ENCODE peak calls at places on chromosome 15, in ten cellular contexts. One of them, this sample, is unnamed.

GRCh38 chr15:78308422-78309021 is 9.1 kb upstream of the SKIC8 start:
- DNase-seq in OCI-LY7: peak
- DNase-seq in fibroblast of pulmonary artery: peak
- DNase-seq in activated naive CD4-positive, alpha-beta T cell: no peak
- DNase-seq in activated CD4-positive, alpha-beta T cell treated with anti-CD3 and anti-CD28 coated beads for 48 hours: peak
- DNase-seq in activated CD4-positive, CD25-positive, alpha-beta regulatory T cell treated with anti-CD3 and anti-CD28 coated beads, Interleukin-2, amount 50 U/mL, for 72 hours: peak
- DNase-seq in stimulated activated CD8-positive, alpha-beta memory T cell treated with anti-CD3 and anti-CD28 coated beads, Interleukin-7, amount 100 ng/mL, for 4 hours: no peak
- DNase-seq in HAP-1: peak
- DNase-seq in GM04503: no peak
- DNase-seq in effector CD4-positive, alpha-beta T cell: no peak
- DNase-seq in this sample: peak

GRCh38 chr15:50148362-50148963 is 29.4 kb upstream of the ATP8B4 start:
- DNase-seq in HAP-1: peak
- DNase-seq in activated naive CD4-positive, alpha-beta T cell: no peak
- DNase-seq in OCI-LY7: peak
- DNase-seq in activated CD4-positive, alpha-beta T cell treated with anti-CD3 and anti-CD28 coated beads for 48 hours: no peak
- DNase-seq in GM04503: peak
- DNase-seq in stimulated activated CD8-positive, alpha-beta memory T cell treated with anti-CD3 and anti-CD28 coated beads, Interleukin-7, amount 100 ng/mL, for 4 hours: no peak
- DNase-seq in fibroblast of pulmonary artery: peak
- DNase-seq in effector CD4-positive, alpha-beta T cell: no peak
- DNase-seq in activated CD4-positive, CD25-positive, alpha-beta regulatory T cell treated with anti-CD3 and anti-CD28 coated beads, Interleukin-2, amount 50 U/mL, for 72 hours: no peak
- DNase-seq in this sample: no peak

GRCh38 chr15:72482275-72482674 is 8.1 kb downstream of the ARIH1 start:
- DNase-seq in OCI-LY7: no peak
- DNase-seq in activated CD4-positive, alpha-beta T cell treated with anti-CD3 and anti-CD28 coated beads for 48 hours: no peak
- DNase-seq in fibroblast of pulmonary artery: no peak
- DNase-seq in activated CD4-positive, CD25-positive, alpha-beta regulatory T cell treated with anti-CD3 and anti-CD28 coated beads, Interleukin-2, amount 50 U/mL, for 72 hours: no peak
- DNase-seq in GM04503: no peak
- DNase-seq in HAP-1: no peak
- DNase-seq in activated naive CD4-positive, alpha-beta T cell: no peak
- DNase-seq in effector CD4-positive, alpha-beta T cell: no peak
- DNase-seq in stimulated activated CD8-positive, alpha-beta memory T cell treated with anti-CD3 and anti-CD28 coated beads, Interleukin-7, amount 100 ng/mL, for 4 hours: no peak
- DNase-seq in this sample: no peak

GRCh38 chr15:33226559-33227181 is 32.2 kb upstream of the FMN1 start:
- DNase-seq in HAP-1: peak
- DNase-seq in OCI-LY7: peak
- DNase-seq in stimulated activated CD8-positive, alpha-beta memory T cell treated with anti-CD3 and anti-CD28 coated beads, Interleukin-7, amount 100 ng/mL, for 4 hours: peak
- DNase-seq in fibroblast of pulmonary artery: no peak
- DNase-seq in effector CD4-positive, alpha-beta T cell: no peak
- DNase-seq in activated naive CD4-positive, alpha-beta T cell: no peak
- DNase-seq in GM04503: no peak
- DNase-seq in activated CD4-positive, CD25-positive, alpha-beta regulatory T cell treated with anti-CD3 and anti-CD28 coated beads, Interleukin-2, amount 50 U/mL, for 72 hours: no peak
- DNase-seq in activated CD4-positive, alpha-beta T cell treated with anti-CD3 and anti-CD28 coated beads for 48 hours: peak
- DNase-seq in this sample: peak

GRCh38 chr15:98776607-98777281 is 128.4 kb downstream of the IGF1R start:
- DNase-seq in activated naive CD4-positive, alpha-beta T cell: no peak
- DNase-seq in stimulated activated CD8-positive, alpha-beta memory T cell treated with anti-CD3 and anti-CD28 coated beads, Interleukin-7, amount 100 ng/mL, for 4 hours: no peak
- DNase-seq in effector CD4-positive, alpha-beta T cell: no peak
- DNase-seq in HAP-1: peak
- DNase-seq in OCI-LY7: no peak
- DNase-seq in activated CD4-positive, CD25-positive, alpha-beta regulatory T cell treated with anti-CD3 and anti-CD28 coated beads, Interleukin-2, amount 50 U/mL, for 72 hours: no peak
- DNase-seq in activated CD4-positive, alpha-beta T cell treated with anti-CD3 and anti-CD28 coated beads for 48 hours: peak
- DNase-seq in GM04503: peak
- DNase-seq in fibroblast of pulmonary artery: peak
- DNase-seq in this sample: peak

GRCh38 chr15:66046751-66047150 is 177.5 kb downstream of the RAB11A start:
- DNase-seq in GM04503: no peak
- DNase-seq in stimulated activated CD8-positive, alpha-beta memory T cell treated with anti-CD3 and anti-CD28 coated beads, Interleukin-7, amount 100 ng/mL, for 4 hours: no peak
- DNase-seq in HAP-1: no peak
- DNase-seq in activated CD4-positive, CD25-positive, alpha-beta regulatory T cell treated with anti-CD3 and anti-CD28 coated beads, Interleukin-2, amount 50 U/mL, for 72 hours: no peak
- DNase-seq in effector CD4-positive, alpha-beta T cell: no peak
- DNase-seq in activated naive CD4-positive, alpha-beta T cell: no peak
- DNase-seq in activated CD4-positive, alpha-beta T cell treated with anti-CD3 and anti-CD28 coated beads for 48 hours: no peak
- DNase-seq in OCI-LY7: peak
- DNase-seq in fibroblast of pulmonary artery: no peak
- DNase-seq in this sample: no peak

GRCh38 chr15:52379395-52380111 is 83.9 kb upstream of the MYO5C start:
- DNase-seq in effector CD4-positive, alpha-beta T cell: no peak
- DNase-seq in GM04503: no peak
- DNase-seq in stimulated activated CD8-positive, alpha-beta memory T cell treated with anti-CD3 and anti-CD28 coated beads, Interleukin-7, amount 100 ng/mL, for 4 hours: no peak
- DNase-seq in OCI-LY7: no peak
- DNase-seq in HAP-1: no peak
- DNase-seq in activated CD4-positive, alpha-beta T cell treated with anti-CD3 and anti-CD28 coated beads for 48 hours: peak
- DNase-seq in fibroblast of pulmonary artery: no peak
- DNase-seq in activated CD4-positive, CD25-positive, alpha-beta regulatory T cell treated with anti-CD3 and anti-CD28 coated beads, Interleukin-2, amount 50 U/mL, for 72 hours: no peak
- DNase-seq in activated naive CD4-positive, alpha-beta T cell: no peak
- DNase-seq in this sample: peak

GRCh38 chr15:78209646-78210348 is 24.6 kb downstream of the ACSBG1 start:
- DNase-seq in activated naive CD4-positive, alpha-beta T cell: no peak
- DNase-seq in GM04503: no peak
- DNase-seq in HAP-1: peak
- DNase-seq in activated CD4-positive, CD25-positive, alpha-beta regulatory T cell treated with anti-CD3 and anti-CD28 coated beads, Interleukin-2, amount 50 U/mL, for 72 hours: peak
- DNase-seq in activated CD4-positive, alpha-beta T cell treated with anti-CD3 and anti-CD28 coated beads for 48 hours: no peak
- DNase-seq in fibroblast of pulmonary artery: no peak
- DNase-seq in effector CD4-positive, alpha-beta T cell: no peak
- DNase-seq in stimulated activated CD8-positive, alpha-beta memory T cell treated with anti-CD3 and anti-CD28 coated beads, Interleukin-7, amount 100 ng/mL, for 4 hours: no peak
- DNase-seq in OCI-LY7: no peak
- DNase-seq in this sample: no peak

GRCh38 chr15:68694111-68694510 is 115.3 kb downstream of the CORO2B start:
- DNase-seq in activated naive CD4-positive, alpha-beta T cell: no peak
- DNase-seq in fibroblast of pulmonary artery: no peak
- DNase-seq in activated CD4-positive, alpha-beta T cell treated with anti-CD3 and anti-CD28 coated beads for 48 hours: no peak
- DNase-seq in HAP-1: no peak
- DNase-seq in OCI-LY7: no peak
- DNase-seq in effector CD4-positive, alpha-beta T cell: no peak
- DNase-seq in activated CD4-positive, CD25-positive, alpha-beta regulatory T cell treated with anti-CD3 and anti-CD28 coated beads, Interleukin-2, amount 50 U/mL, for 72 hours: no peak
- DNase-seq in GM04503: no peak
- DNase-seq in stimulated activated CD8-positive, alpha-beta memory T cell treated with anti-CD3 and anti-CD28 coated beads, Interleukin-7, amount 100 ng/mL, for 4 hours: no peak
- DNase-seq in this sample: no peak

GRCh38 chr15:29734917-29735572 is 87.2 kb downstream of the TJP1 start:
- DNase-seq in activated naive CD4-positive, alpha-beta T cell: no peak
- DNase-seq in stimulated activated CD8-positive, alpha-beta memory T cell treated with anti-CD3 and anti-CD28 coated beads, Interleukin-7, amount 100 ng/mL, for 4 hours: no peak
- DNase-seq in activated CD4-positive, CD25-positive, alpha-beta regulatory T cell treated with anti-CD3 and anti-CD28 coated beads, Interleukin-2, amount 50 U/mL, for 72 hours: no peak
- DNase-seq in effector CD4-positive, alpha-beta T cell: no peak
- DNase-seq in activated CD4-positive, alpha-beta T cell treated with anti-CD3 and anti-CD28 coated beads for 48 hours: no peak
- DNase-seq in OCI-LY7: no peak
- DNase-seq in HAP-1: peak
- DNase-seq in GM04503: no peak
- DNase-seq in fibroblast of pulmonary artery: no peak
- DNase-seq in this sample: no peak

GRCh38 chr15:45903283-45903682 is 268.5 kb downstream of the SQOR start:
- DNase-seq in OCI-LY7: no peak
- DNase-seq in activated naive CD4-positive, alpha-beta T cell: no peak
- DNase-seq in HAP-1: no peak
- DNase-seq in fibroblast of pulmonary artery: peak
- DNase-seq in GM04503: no peak
- DNase-seq in activated CD4-positive, alpha-beta T cell treated with anti-CD3 and anti-CD28 coated beads for 48 hours: no peak
- DNase-seq in activated CD4-positive, CD25-positive, alpha-beta regulatory T cell treated with anti-CD3 and anti-CD28 coated beads, Interleukin-2, amount 50 U/mL, for 72 hours: no peak
- DNase-seq in effector CD4-positive, alpha-beta T cell: no peak
- DNase-seq in stimulated activated CD8-positive, alpha-beta memory T cell treated with anti-CD3 and anti-CD28 coated beads, Interleukin-7, amount 100 ng/mL, for 4 hours: no peak
- DNase-seq in this sample: no peak

GRCh38 chr15:70101459-70102113 is 3.9 kb upstream of the TLE3 start:
- DNase-seq in fibroblast of pulmonary artery: peak
- DNase-seq in GM04503: peak
- DNase-seq in HAP-1: peak
- DNase-seq in OCI-LY7: peak
- DNase-seq in stimulated activated CD8-positive, alpha-beta memory T cell treated with anti-CD3 and anti-CD28 coated beads, Interleukin-7, amount 100 ng/mL, for 4 hours: no peak
- DNase-seq in effector CD4-positive, alpha-beta T cell: no peak
- DNase-seq in activated CD4-positive, alpha-beta T cell treated with anti-CD3 and anti-CD28 coated beads for 48 hours: no peak
- DNase-seq in activated naive CD4-positive, alpha-beta T cell: no peak
- DNase-seq in activated CD4-positive, CD25-positive, alpha-beta regulatory T cell treated with anti-CD3 and anti-CD28 coated beads, Interleukin-2, amount 50 U/mL, for 72 hours: no peak
- DNase-seq in this sample: no peak

GRCh38 chr15:67331676-67332075 is 77.1 kb downstream of the IQCH start:
- DNase-seq in GM04503: peak
- DNase-seq in fibroblast of pulmonary artery: no peak
- DNase-seq in activated CD4-positive, alpha-beta T cell treated with anti-CD3 and anti-CD28 coated beads for 48 hours: no peak
- DNase-seq in OCI-LY7: no peak
- DNase-seq in activated naive CD4-positive, alpha-beta T cell: no peak
- DNase-seq in stimulated activated CD8-positive, alpha-beta memory T cell treated with anti-CD3 and anti-CD28 coated beads, Interleukin-7, amount 100 ng/mL, for 4 hours: no peak
- DNase-seq in activated CD4-positive, CD25-positive, alpha-beta regulatory T cell treated with anti-CD3 and anti-CD28 coated beads, Interleukin-2, amount 50 U/mL, for 72 hours: no peak
- DNase-seq in effector CD4-positive, alpha-beta T cell: no peak
- DNase-seq in HAP-1: no peak
- DNase-seq in this sample: no peak

GRCh38 chr15:75446146-75446545 is 5.3 kb downstream of the SIN3A start:
- DNase-seq in activated CD4-positive, CD25-positive, alpha-beta regulatory T cell treated with anti-CD3 and anti-CD28 coated beads, Interleukin-2, amount 50 U/mL, for 72 hours: no peak
- DNase-seq in effector CD4-positive, alpha-beta T cell: no peak
- DNase-seq in activated naive CD4-positive, alpha-beta T cell: no peak
- DNase-seq in activated CD4-positive, alpha-beta T cell treated with anti-CD3 and anti-CD28 coated beads for 48 hours: peak
- DNase-seq in fibroblast of pulmonary artery: no peak
- DNase-seq in HAP-1: no peak
- DNase-seq in OCI-LY7: peak
- DNase-seq in GM04503: no peak
- DNase-seq in stimulated activated CD8-positive, alpha-beta memory T cell treated with anti-CD3 and anti-CD28 coated beads, Interleukin-7, amount 100 ng/mL, for 4 hours: no peak
- DNase-seq in this sample: peak

GRCh38 chr15:43777293-43777819 is 590 bp upstream of the ELL3 start:
- DNase-seq in HAP-1: peak
- DNase-seq in GM04503: no peak
- DNase-seq in activated CD4-positive, alpha-beta T cell treated with anti-CD3 and anti-CD28 coated beads for 48 hours: peak
- DNase-seq in stimulated activated CD8-positive, alpha-beta memory T cell treated with anti-CD3 and anti-CD28 coated beads, Interleukin-7, amount 100 ng/mL, for 4 hours: peak
- DNase-seq in activated CD4-positive, CD25-positive, alpha-beta regulatory T cell treated with anti-CD3 and anti-CD28 coated beads, Interleukin-2, amount 50 U/mL, for 72 hours: peak
- DNase-seq in effector CD4-positive, alpha-beta T cell: peak
- DNase-seq in fibroblast of pulmonary artery: peak
- DNase-seq in OCI-LY7: peak
- DNase-seq in activated naive CD4-positive, alpha-beta T cell: peak
- DNase-seq in this sample: peak

GRCh38 chr15:64460737-64461576 is 579 bp downstream of the ZNF609 start:
- DNase-seq in HAP-1: peak
- DNase-seq in activated CD4-positive, alpha-beta T cell treated with anti-CD3 and anti-CD28 coated beads for 48 hours: peak
- DNase-seq in stimulated activated CD8-positive, alpha-beta memory T cell treated with anti-CD3 and anti-CD28 coated beads, Interleukin-7, amount 100 ng/mL, for 4 hours: no peak
- DNase-seq in GM04503: peak
- DNase-seq in effector CD4-positive, alpha-beta T cell: peak
- DNase-seq in activated CD4-positive, CD25-positive, alpha-beta regulatory T cell treated with anti-CD3 and anti-CD28 coated beads, Interleukin-2, amount 50 U/mL, for 72 hours: peak
- DNase-seq in fibroblast of pulmonary artery: peak
- DNase-seq in OCI-LY7: peak
- DNase-seq in activated naive CD4-positive, alpha-beta T cell: peak
- DNase-seq in this sample: peak

GRCh38 chr15:58703610-58704009 is 45.9 kb downstream of the ADAM10 start:
- DNase-seq in effector CD4-positive, alpha-beta T cell: no peak
- DNase-seq in HAP-1: no peak
- DNase-seq in fibroblast of pulmonary artery: no peak
- DNase-seq in activated naive CD4-positive, alpha-beta T cell: no peak
- DNase-seq in activated CD4-positive, alpha-beta T cell treated with anti-CD3 and anti-CD28 coated beads for 48 hours: no peak
- DNase-seq in OCI-LY7: no peak
- DNase-seq in activated CD4-positive, CD25-positive, alpha-beta regulatory T cell treated with anti-CD3 and anti-CD28 coated beads, Interleukin-2, amount 50 U/mL, for 72 hours: no peak
- DNase-seq in GM04503: no peak
- DNase-seq in stimulated activated CD8-positive, alpha-beta memory T cell treated with anti-CD3 and anti-CD28 coated beads, Interleukin-7, amount 100 ng/mL, for 4 hours: no peak
- DNase-seq in this sample: no peak

GRCh38 chr15:27826411-27826810 is 272.7 kb downstream of the OCA2 start:
- DNase-seq in effector CD4-positive, alpha-beta T cell: no peak
- DNase-seq in GM04503: no peak
- DNase-seq in activated naive CD4-positive, alpha-beta T cell: no peak
- DNase-seq in activated CD4-positive, alpha-beta T cell treated with anti-CD3 and anti-CD28 coated beads for 48 hours: no peak
- DNase-seq in HAP-1: no peak
- DNase-seq in fibroblast of pulmonary artery: no peak
- DNase-seq in stimulated activated CD8-positive, alpha-beta memory T cell treated with anti-CD3 and anti-CD28 coated beads, Interleukin-7, amount 100 ng/mL, for 4 hours: no peak
- DNase-seq in OCI-LY7: no peak
- DNase-seq in activated CD4-positive, CD25-positive, alpha-beta regulatory T cell treated with anti-CD3 and anti-CD28 coated beads, Interleukin-2, amount 50 U/mL, for 72 hours: no peak
- DNase-seq in this sample: no peak

GRCh38 chr15:49137861-49138260 is 17.5 kb downstream of the COPS2 start:
- DNase-seq in activated CD4-positive, CD25-positive, alpha-beta regulatory T cell treated with anti-CD3 and anti-CD28 coated beads, Interleukin-2, amount 50 U/mL, for 72 hours: no peak
- DNase-seq in stimulated activated CD8-positive, alpha-beta memory T cell treated with anti-CD3 and anti-CD28 coated beads, Interleukin-7, amount 100 ng/mL, for 4 hours: no peak
- DNase-seq in GM04503: no peak
- DNase-seq in activated naive CD4-positive, alpha-beta T cell: no peak
- DNase-seq in activated CD4-positive, alpha-beta T cell treated with anti-CD3 and anti-CD28 coated beads for 48 hours: no peak
- DNase-seq in fibroblast of pulmonary artery: peak
- DNase-seq in HAP-1: no peak
- DNase-seq in OCI-LY7: no peak
- DNase-seq in effector CD4-positive, alpha-beta T cell: no peak
- DNase-seq in this sample: no peak

GRCh38 chr15:85976986-85977385 is 102.7 kb upstream of the AGBL1 start:
- DNase-seq in activated CD4-positive, CD25-positive, alpha-beta regulatory T cell treated with anti-CD3 and anti-CD28 coated beads, Interleukin-2, amount 50 U/mL, for 72 hours: no peak
- DNase-seq in effector CD4-positive, alpha-beta T cell: no peak
- DNase-seq in fibroblast of pulmonary artery: no peak
- DNase-seq in stimulated activated CD8-positive, alpha-beta memory T cell treated with anti-CD3 and anti-CD28 coated beads, Interleukin-7, amount 100 ng/mL, for 4 hours: no peak
- DNase-seq in OCI-LY7: no peak
- DNase-seq in HAP-1: no peak
- DNase-seq in activated CD4-positive, alpha-beta T cell treated with anti-CD3 and anti-CD28 coated beads for 48 hours: no peak
- DNase-seq in GM04503: no peak
- DNase-seq in activated naive CD4-positive, alpha-beta T cell: no peak
- DNase-seq in this sample: no peak

GRCh38 chr15:86489992-86490391 is 410.3 kb downstream of the AGBL1 start:
- DNase-seq in OCI-LY7: no peak
- DNase-seq in activated CD4-positive, CD25-positive, alpha-beta regulatory T cell treated with anti-CD3 and anti-CD28 coated beads, Interleukin-2, amount 50 U/mL, for 72 hours: no peak
- DNase-seq in fibroblast of pulmonary artery: no peak
- DNase-seq in GM04503: no peak
- DNase-seq in activated naive CD4-positive, alpha-beta T cell: no peak
- DNase-seq in effector CD4-positive, alpha-beta T cell: no peak
- DNase-seq in activated CD4-positive, alpha-beta T cell treated with anti-CD3 and anti-CD28 coated beads for 48 hours: no peak
- DNase-seq in stimulated activated CD8-positive, alpha-beta memory T cell treated with anti-CD3 and anti-CD28 coated beads, Interleukin-7, amount 100 ng/mL, for 4 hours: no peak
- DNase-seq in HAP-1: no peak
- DNase-seq in this sample: no peak

GRCh38 chr15:98671060-98672008 is 23.0 kb downstream of the IGF1R start:
- DNase-seq in stimulated activated CD8-positive, alpha-beta memory T cell treated with anti-CD3 and anti-CD28 coated beads, Interleukin-7, amount 100 ng/mL, for 4 hours: no peak
- DNase-seq in OCI-LY7: no peak
- DNase-seq in activated naive CD4-positive, alpha-beta T cell: no peak
- DNase-seq in HAP-1: peak
- DNase-seq in activated CD4-positive, alpha-beta T cell treated with anti-CD3 and anti-CD28 coated beads for 48 hours: no peak
- DNase-seq in effector CD4-positive, alpha-beta T cell: no peak
- DNase-seq in GM04503: no peak
- DNase-seq in fibroblast of pulmonary artery: peak
- DNase-seq in activated CD4-positive, CD25-positive, alpha-beta regulatory T cell treated with anti-CD3 and anti-CD28 coated beads, Interleukin-2, amount 50 U/mL, for 72 hours: no peak
- DNase-seq in this sample: no peak